ENCODE peak calls at places on chromosomes 16 and 17, in eight cellular contexts. O is NCI-H774; Y is A172; X is right lobe of liver; Z is fibroblast of pulmonary artery; N is stimulated activated CD8-positive, alpha-beta memory T cell treated with anti-CD3 and anti-CD28 coated beads, Interleukin-4, amount 100 ng/mL, for 24 hours; I is H54; L is progenitor cell of endocrine pancreas. G is an unnamed sample.

GRCh38 chr17:41492771-41493170 is 3.1 kb upstream of the KRT36 start:
- DNase-seq in I (no peak), N (no peak), Z (peak), X (no peak), L (no peak), Y (no peak), O (peak), G (no peak)

GRCh38 chr16:11224096-11224893 is 31.7 kb downstream of the SOCS1 start:
- DNase-seq in I (no peak), Z (no peak), Y (no peak), O (no peak), N (peak), X (peak), L (no peak), G (no peak)

GRCh38 chr16:11757671-11758545 is 15.3 kb upstream of the TXNDC11 start:
- DNase-seq in X (no peak), N (no peak), Y (peak), O (no peak), I (no peak), L (no peak), Z (peak), G (peak)

GRCh38 chr16:58638148-58639036 is 8.8 kb upstream of the CNOT1 start:
- DNase-seq in Y (peak), X (peak), Z (peak), L (no peak), N (no peak), I (peak), O (no peak), G (peak)

GRCh38 chr17:1366234-1366633 is 33.8 kb downstream of the YWHAE start:
- DNase-seq in X (no peak), N (no peak), Z (no peak), I (no peak), Y (no peak), L (no peak), O (no peak), G (no peak)

GRCh38 chr16:74724820-74725549 is 24.3 kb upstream of the MLKL start:
- DNase-seq in X (no peak), N (no peak), I (peak), O (no peak), Y (peak), L (no peak), Z (peak), G (peak)

GRCh38 chr17:17808706-17809432 is 27.9 kb downstream of the SREBF1 start:
- DNase-seq in L (no peak), N (no peak), I (no peak), Y (peak), Z (peak), O (no peak), X (no peak), G (no peak)

GRCh38 chr17:50039058-50039457 is 16.9 kb upstream of the ITGA3 start:
- DNase-seq in Y (no peak), I (no peak), X (no peak), O (no peak), L (no peak), Z (no peak), N (no peak), G (no peak)

GRCh38 chr16:67304006-67304405 is 22.5 kb downstream of the KCTD19 start:
- DNase-seq in O (no peak), Z (no peak), L (no peak), Y (no peak), I (no peak), N (no peak), X (no peak), G (no peak)

GRCh38 chr16:67464565-67464964 is 16.4 kb downstream of the ATP6V0D1 start:
- DNase-seq in N (no peak), X (peak), I (no peak), O (no peak), L (no peak), Y (no peak), Z (no peak), G (no peak)

GRCh38 chr17:75130632-75131277 is 787 bp downstream of the NT5C start:
- DNase-seq in Y (peak), N (peak), X (peak), Z (peak), O (no peak), L (peak), I (no peak), G (peak)

GRCh38 chr16:4525069-4525468 is 13.5 kb downstream of the CDIP1 start:
- DNase-seq in I (no peak), Z (no peak), L (no peak), N (no peak), Y (no peak), O (no peak), X (no peak), G (no peak)

GRCh38 chr17:57726838-57727237 is 18.3 kb downstream of the CCDC182 start:
- DNase-seq in Y (no peak), Z (no peak), L (no peak), X (no peak), N (no peak), O (no peak), I (no peak), G (no peak)

GRCh38 chr16:48613061-48613957 is 3.3 kb upstream of the N4BP1 start:
- DNase-seq in I (no peak), L (no peak), N (peak), Z (peak), Y (no peak), O (no peak), X (no peak), G (no peak)

GRCh38 chr17:187130-187529 is 5.7 kb upstream of the DOC2B start:
- DNase-seq in I (no peak), L (no peak), Y (no peak), O (no peak), Z (no peak), N (no peak), X (no peak), G (no peak)

GRCh38 chr17:83185023-83186002 is 105.9 kb downstream of the METRNL start:
- DNase-seq in N (no peak), Z (no peak), O (no peak), I (no peak), X (peak), Y (no peak), L (no peak), G (no peak)

GRCh38 chr16:2090481-2090797 is 42.7 kb downstream of the TSC2 start:
- DNase-seq in O (no peak), N (no peak), Z (no peak), X (peak), Y (no peak), L (no peak), I (no peak), G (no peak)

GRCh38 chr16:29820271-29820701 is at the start of gene MVP:
- DNase-seq in Y (peak), Z (peak), L (no peak), N (no peak), O (no peak), X (peak), I (no peak), G (peak)

GRCh38 chr16:8173111-8173644 is 417.1 kb downstream of the TMEM114 start:
- DNase-seq in N (peak), X (peak), I (peak), Z (peak), L (peak), O (peak), Y (peak), G (peak)